ENCODE peak calls at places on chromosomes 2 and 18, in six cellular contexts. One of them, this sample, is unnamed.

GRCh38 chr2:54906711-54907110 is 143.5 kb downstream of the RTN4 start:
- DNase-seq in dorsolateral prefrontal cortex: no peak
- DNase-seq in heart right ventricle: no peak
- DNase-seq in breast epithelium: no peak
- DNase-seq in Right ventricle myocardium superior: no peak
- DNase-seq in T-cell: no peak
- DNase-seq in this sample: no peak

GRCh38 chr2:46481541-46482193 is 2.3 kb downstream of the TMEM247 start:
- DNase-seq in T-cell: no peak
- DNase-seq in dorsolateral prefrontal cortex: no peak
- DNase-seq in heart right ventricle: no peak
- DNase-seq in breast epithelium: no peak
- DNase-seq in Right ventricle myocardium superior: no peak
- DNase-seq in this sample: no peak

GRCh38 chr2:27086722-27087446 is at the start of gene KHK:
- DNase-seq in breast epithelium: peak
- DNase-seq in dorsolateral prefrontal cortex: peak
- DNase-seq in T-cell: no peak
- DNase-seq in Right ventricle myocardium superior: peak
- DNase-seq in heart right ventricle: peak
- DNase-seq in this sample: peak

GRCh38 chr18:10519999-10520935 is 5.6 kb upstream of the NAPG start:
- DNase-seq in T-cell: peak
- DNase-seq in dorsolateral prefrontal cortex: peak
- DNase-seq in breast epithelium: peak
- DNase-seq in heart right ventricle: peak
- DNase-seq in Right ventricle myocardium superior: peak
- DNase-seq in this sample: peak

GRCh38 chr2:11203480-11203879 is 48.2 kb downstream of the SLC66A3 start:
- DNase-seq in heart right ventricle: no peak
- DNase-seq in breast epithelium: no peak
- DNase-seq in Right ventricle myocardium superior: no peak
- DNase-seq in T-cell: no peak
- DNase-seq in dorsolateral prefrontal cortex: no peak
- DNase-seq in this sample: no peak

GRCh38 chr18:4181882-4182568 is 273.1 kb downstream of the DLGAP1 start:
- DNase-seq in Right ventricle myocardium superior: no peak
- DNase-seq in heart right ventricle: no peak
- DNase-seq in dorsolateral prefrontal cortex: no peak
- DNase-seq in breast epithelium: no peak
- DNase-seq in T-cell: no peak
- DNase-seq in this sample: no peak

GRCh38 chr18:36269157-36269556 is 28.4 kb upstream of the FHOD3 start:
- DNase-seq in T-cell: no peak
- DNase-seq in dorsolateral prefrontal cortex: no peak
- DNase-seq in heart right ventricle: no peak
- DNase-seq in breast epithelium: no peak
- DNase-seq in Right ventricle myocardium superior: no peak
- DNase-seq in this sample: no peak

GRCh38 chr2:235669983-235670962 is 176.4 kb downstream of the AGAP1 start:
- DNase-seq in Right ventricle myocardium superior: peak
- DNase-seq in heart right ventricle: peak
- DNase-seq in dorsolateral prefrontal cortex: peak
- DNase-seq in T-cell: no peak
- DNase-seq in breast epithelium: peak
- DNase-seq in this sample: peak

GRCh38 chr2:202635441-202636296 is 900 bp downstream of the FAM117B start:
- DNase-seq in heart right ventricle: peak
- DNase-seq in breast epithelium: peak
- DNase-seq in T-cell: peak
- DNase-seq in Right ventricle myocardium superior: peak
- DNase-seq in dorsolateral prefrontal cortex: peak
- DNase-seq in this sample: peak

GRCh38 chr2:240367721-240368120 is 67.7 kb upstream of the GPC1 start:
- DNase-seq in heart right ventricle: no peak
- DNase-seq in T-cell: no peak
- DNase-seq in Right ventricle myocardium superior: peak
- DNase-seq in dorsolateral prefrontal cortex: no peak
- DNase-seq in breast epithelium: no peak
- DNase-seq in this sample: peak